ENCODE peak calls at places on chromosomes 13 and 19, in five cellular contexts. One of them, this sample, is unnamed.

GRCh38 chr13:50129065-50129922 is 114.0 kb downstream of the KCNRG start:
- DNase-seq in progenitor cell of endocrine pancreas: no peak
- DNase-seq in AG04450: no peak
- DNase-seq in cardiac fibroblast: peak
- DNase-seq in osteocyte: no peak
- DNase-seq in this sample: no peak

GRCh38 chr13:80562423-80562822 is 221.5 kb upstream of the SPRY2 start:
- DNase-seq in progenitor cell of endocrine pancreas: no peak
- DNase-seq in AG04450: no peak
- DNase-seq in cardiac fibroblast: no peak
- DNase-seq in osteocyte: no peak
- DNase-seq in this sample: no peak

GRCh38 chr19:39843919-39844793 is 2.0 kb downstream of the FBL start:
- DNase-seq in progenitor cell of endocrine pancreas: no peak
- DNase-seq in AG04450: peak
- DNase-seq in cardiac fibroblast: peak
- DNase-seq in osteocyte: no peak
- DNase-seq in this sample: peak

GRCh38 chr13:50732712-50733111 is 110.8 kb downstream of the DLEU7 start:
- DNase-seq in progenitor cell of endocrine pancreas: no peak
- DNase-seq in AG04450: no peak
- DNase-seq in cardiac fibroblast: peak
- DNase-seq in osteocyte: no peak
- DNase-seq in this sample: peak

GRCh38 chr19:40612831-40613668 is 11.9 kb downstream of the LTBP4 start:
- DNase-seq in progenitor cell of endocrine pancreas: no peak
- DNase-seq in AG04450: no peak
- DNase-seq in cardiac fibroblast: no peak
- DNase-seq in osteocyte: no peak
- DNase-seq in this sample: no peak

GRCh38 chr19:49677232-49677881 is at the start of gene PRMT1:
- DNase-seq in progenitor cell of endocrine pancreas: peak
- DNase-seq in AG04450: no peak
- DNase-seq in cardiac fibroblast: no peak
- DNase-seq in osteocyte: no peak
- DNase-seq in this sample: no peak

GRCh38 chr19:30924670-30925069 is 424.6 kb downstream of the TSHZ3 start:
- DNase-seq in progenitor cell of endocrine pancreas: no peak
- DNase-seq in AG04450: no peak
- DNase-seq in cardiac fibroblast: no peak
- DNase-seq in osteocyte: no peak
- DNase-seq in this sample: no peak

GRCh38 chr19:40223135-40223822 is 3.2 kb downstream of the CCNP start:
- DNase-seq in progenitor cell of endocrine pancreas: peak
- DNase-seq in AG04450: no peak
- DNase-seq in cardiac fibroblast: no peak
- DNase-seq in osteocyte: peak
- DNase-seq in this sample: no peak

GRCh38 chr19:38990949-38991697 is 15.6 kb upstream of the FBXO17 start:
- DNase-seq in progenitor cell of endocrine pancreas: no peak
- DNase-seq in AG04450: no peak
- DNase-seq in cardiac fibroblast: peak
- DNase-seq in osteocyte: no peak
- DNase-seq in this sample: peak

GRCh38 chr13:47111499-47111898 is 214.6 kb upstream of the HTR2A start:
- DNase-seq in progenitor cell of endocrine pancreas: no peak
- DNase-seq in AG04450: no peak
- DNase-seq in cardiac fibroblast: no peak
- DNase-seq in osteocyte: no peak
- DNase-seq in this sample: no peak

GRCh38 chr13:79307433-79307861 is 98.6 kb downstream of the RBM26 start:
- DNase-seq in progenitor cell of endocrine pancreas: no peak
- DNase-seq in AG04450: no peak
- DNase-seq in cardiac fibroblast: no peak
- DNase-seq in osteocyte: no peak
- DNase-seq in this sample: no peak

GRCh38 chr13:44107357-44108121 is 227.8 kb downstream of the LACC1 start:
- DNase-seq in progenitor cell of endocrine pancreas: no peak
- DNase-seq in AG04450: no peak
- DNase-seq in cardiac fibroblast: no peak
- DNase-seq in osteocyte: no peak
- DNase-seq in this sample: no peak

GRCh38 chr19:45632468-45633196 is 6.6 kb downstream of the EML2 start:
- DNase-seq in progenitor cell of endocrine pancreas: peak
- DNase-seq in AG04450: peak
- DNase-seq in cardiac fibroblast: peak
- DNase-seq in osteocyte: peak
- DNase-seq in this sample: peak

GRCh38 chr13:77506874-77507273 is 28.6 kb upstream of the SCEL start:
- DNase-seq in progenitor cell of endocrine pancreas: no peak
- DNase-seq in AG04450: no peak
- DNase-seq in cardiac fibroblast: no peak
- DNase-seq in osteocyte: no peak
- DNase-seq in this sample: no peak

GRCh38 chr19:30559446-30559845 is 187.3 kb downstream of the ZNF536 start:
- DNase-seq in progenitor cell of endocrine pancreas: no peak
- DNase-seq in AG04450: no peak
- DNase-seq in cardiac fibroblast: no peak
- DNase-seq in osteocyte: no peak
- DNase-seq in this sample: no peak

GRCh38 chr13:102948006-102948405 is 102.2 kb downstream of the ERCC5 start:
- DNase-seq in progenitor cell of endocrine pancreas: no peak
- DNase-seq in AG04450: no peak
- DNase-seq in cardiac fibroblast: peak
- DNase-seq in osteocyte: no peak
- DNase-seq in this sample: no peak

GRCh38 chr19:17579523-17580244 is 24.2 kb downstream of the COLGALT1 start:
- DNase-seq in progenitor cell of endocrine pancreas: no peak
- DNase-seq in AG04450: no peak
- DNase-seq in cardiac fibroblast: peak
- DNase-seq in osteocyte: no peak
- DNase-seq in this sample: peak

GRCh38 chr19:31383553-31383952 is 34.3 kb upstream of the TSHZ3 start:
- DNase-seq in progenitor cell of endocrine pancreas: no peak
- DNase-seq in AG04450: no peak
- DNase-seq in cardiac fibroblast: peak
- DNase-seq in osteocyte: no peak
- DNase-seq in this sample: no peak

GRCh38 chr13:32165791-32166190 is 134.2 kb downstream of the FRY start:
- DNase-seq in progenitor cell of endocrine pancreas: no peak
- DNase-seq in AG04450: no peak
- DNase-seq in cardiac fibroblast: no peak
- DNase-seq in osteocyte: no peak
- DNase-seq in this sample: no peak

GRCh38 chr19:57992841-57993240 is 9.8 kb downstream of the ZNF606 start:
- DNase-seq in progenitor cell of endocrine pancreas: no peak
- DNase-seq in AG04450: no peak
- DNase-seq in cardiac fibroblast: no peak
- DNase-seq in osteocyte: no peak
- DNase-seq in this sample: no peak

GRCh38 chr19:45767410-45767880 is 1.6 kb downstream of the SIX5 start:
- DNase-seq in progenitor cell of endocrine pancreas: no peak
- DNase-seq in AG04450: peak
- DNase-seq in cardiac fibroblast: peak
- DNase-seq in osteocyte: peak
- DNase-seq in this sample: peak

GRCh38 chr13:33757713-33758112 is 60.2 kb upstream of the RFC3 start:
- DNase-seq in progenitor cell of endocrine pancreas: no peak
- DNase-seq in AG04450: no peak
- DNase-seq in cardiac fibroblast: no peak
- DNase-seq in osteocyte: no peak
- DNase-seq in this sample: no peak

GRCh38 chr13:102724923-102725322 is 30.1 kb upstream of the METTL21C start:
- DNase-seq in progenitor cell of endocrine pancreas: no peak
- DNase-seq in AG04450: no peak
- DNase-seq in cardiac fibroblast: peak
- DNase-seq in osteocyte: no peak
- DNase-seq in this sample: peak

GRCh38 chr19:45117666-45118065 is 24.7 kb downstream of the PPP1R37 start:
- DNase-seq in progenitor cell of endocrine pancreas: no peak
- DNase-seq in AG04450: no peak
- DNase-seq in cardiac fibroblast: no peak
- DNase-seq in osteocyte: no peak
- DNase-seq in this sample: no peak

GRCh38 chr13:39322836-39323585 is 280.0 kb downstream of the LHFPL6 start:
- DNase-seq in progenitor cell of endocrine pancreas: no peak
- DNase-seq in AG04450: no peak
- DNase-seq in cardiac fibroblast: no peak
- DNase-seq in osteocyte: no peak
- DNase-seq in this sample: no peak

GRCh38 chr13:55816976-55817601 is 1323.6 kb upstream of the PRR20A start:
- DNase-seq in progenitor cell of endocrine pancreas: no peak
- DNase-seq in AG04450: no peak
- DNase-seq in cardiac fibroblast: no peak
- DNase-seq in osteocyte: no peak
- DNase-seq in this sample: no peak

GRCh38 chr13:87274209-87274819 is 396.9 kb upstream of the SLITRK5 start:
- DNase-seq in progenitor cell of endocrine pancreas: peak
- DNase-seq in AG04450: peak
- DNase-seq in cardiac fibroblast: peak
- DNase-seq in osteocyte: no peak
- DNase-seq in this sample: no peak

DNA sequence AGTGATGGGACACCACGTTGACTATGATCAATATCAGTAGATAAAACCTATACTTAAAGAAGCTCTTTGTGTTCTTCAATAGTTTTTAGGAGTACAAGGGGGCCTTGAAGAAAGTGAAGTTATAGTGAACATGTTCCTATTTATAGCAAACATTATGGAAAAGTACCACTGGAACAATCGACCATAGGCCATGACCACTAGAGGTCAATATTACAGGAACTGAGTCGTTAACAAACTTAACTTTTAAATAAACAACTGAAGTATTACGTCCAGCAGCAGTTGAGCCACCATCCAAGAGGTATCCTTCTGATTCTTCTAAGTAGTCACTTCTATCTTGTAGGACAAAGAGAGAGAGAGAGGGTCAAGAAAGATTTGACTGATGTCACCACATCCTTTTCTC is 391.0 kb upstream of the SLITRK5 start:
- DNase-seq in progenitor cell of endocrine pancreas: no peak
- DNase-seq in AG04450: no peak
- DNase-seq in cardiac fibroblast: no peak
- DNase-seq in osteocyte: no peak
- DNase-seq in this sample: no peak
- TF ChIP-seq CTCF in progenitor cell of endocrine pancreas: no peak
- TF ChIP-seq CTCF in AG04450: peak
- TF ChIP-seq CTCF in cardiac fibroblast: no peak
- TF ChIP-seq CTCF in osteocyte: no peak
- TF ChIP-seq CTCF in this sample: no peak

GRCh38 chr19:43723588-43723987 is 7.7 kb downstream of the IRGC start:
- DNase-seq in progenitor cell of endocrine pancreas: no peak
- DNase-seq in AG04450: no peak
- DNase-seq in cardiac fibroblast: peak
- DNase-seq in osteocyte: no peak
- DNase-seq in this sample: no peak
- TF ChIP-seq CTCF in progenitor cell of endocrine pancreas: no peak
- TF ChIP-seq CTCF in AG04450: peak
- TF ChIP-seq CTCF in cardiac fibroblast: peak
- TF ChIP-seq CTCF in osteocyte: peak
- TF ChIP-seq CTCF in this sample: peak

GRCh38 chr19:33242911-33243310 is 17.3 kb upstream of the SLC7A10 start:
- DNase-seq in progenitor cell of endocrine pancreas: no peak
- DNase-seq in AG04450: no peak
- DNase-seq in cardiac fibroblast: no peak
- DNase-seq in osteocyte: no peak
- DNase-seq in this sample: no peak

GRCh38 chr19:33240181-33240771 is 14.6 kb upstream of the SLC7A10 start:
- DNase-seq in progenitor cell of endocrine pancreas: no peak
- DNase-seq in AG04450: no peak
- DNase-seq in cardiac fibroblast: no peak
- DNase-seq in osteocyte: no peak
- DNase-seq in this sample: no peak

GRCh38 chr19:33242129-33242528 is 16.5 kb upstream of the SLC7A10 start:
- DNase-seq in progenitor cell of endocrine pancreas: no peak
- DNase-seq in AG04450: no peak
- DNase-seq in cardiac fibroblast: no peak
- DNase-seq in osteocyte: no peak
- DNase-seq in this sample: no peak

GRCh38 chr19:33241091-33241529 is 15.5 kb upstream of the SLC7A10 start:
- DNase-seq in progenitor cell of endocrine pancreas: no peak
- DNase-seq in AG04450: no peak
- DNase-seq in cardiac fibroblast: no peak
- DNase-seq in osteocyte: no peak
- DNase-seq in this sample: no peak

DNA sequence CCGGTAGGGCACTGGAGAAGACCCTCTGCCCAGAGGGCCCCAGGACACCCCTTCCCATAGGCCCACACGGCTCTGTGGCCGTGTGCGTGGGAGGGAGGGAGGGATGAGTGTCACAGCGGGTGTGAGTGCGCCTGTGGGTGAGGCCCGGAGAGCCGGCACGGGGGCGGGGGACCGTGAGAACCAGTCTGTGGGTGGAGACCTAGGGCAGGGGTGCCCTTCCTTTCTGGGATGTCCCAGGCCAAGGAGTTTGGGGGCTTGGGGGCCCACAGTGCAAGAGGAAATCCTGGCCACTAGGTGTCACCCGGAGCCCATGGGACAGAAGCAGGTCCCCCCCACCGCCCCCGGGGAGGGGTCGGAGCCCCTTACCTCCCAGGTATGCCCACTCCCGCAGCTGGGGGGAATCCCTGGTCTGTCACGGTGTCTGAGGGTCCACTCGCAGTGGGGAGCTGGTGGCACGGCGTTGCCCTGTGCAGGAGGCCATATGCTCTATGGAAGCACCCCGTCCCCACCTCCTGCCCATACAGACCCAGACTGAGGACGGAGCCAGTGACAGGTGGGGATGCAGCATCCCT is 16.0 kb upstream of the SLC7A10 start:
- DNase-seq in progenitor cell of endocrine pancreas: no peak
- DNase-seq in AG04450: no peak
- DNase-seq in cardiac fibroblast: no peak
- DNase-seq in osteocyte: no peak
- DNase-seq in this sample: no peak
- TF ChIP-seq CTCF in progenitor cell of endocrine pancreas: peak
- TF ChIP-seq CTCF in AG04450: peak
- TF ChIP-seq CTCF in cardiac fibroblast: peak
- TF ChIP-seq CTCF in osteocyte: peak
- TF ChIP-seq CTCF in this sample: peak

DNA sequence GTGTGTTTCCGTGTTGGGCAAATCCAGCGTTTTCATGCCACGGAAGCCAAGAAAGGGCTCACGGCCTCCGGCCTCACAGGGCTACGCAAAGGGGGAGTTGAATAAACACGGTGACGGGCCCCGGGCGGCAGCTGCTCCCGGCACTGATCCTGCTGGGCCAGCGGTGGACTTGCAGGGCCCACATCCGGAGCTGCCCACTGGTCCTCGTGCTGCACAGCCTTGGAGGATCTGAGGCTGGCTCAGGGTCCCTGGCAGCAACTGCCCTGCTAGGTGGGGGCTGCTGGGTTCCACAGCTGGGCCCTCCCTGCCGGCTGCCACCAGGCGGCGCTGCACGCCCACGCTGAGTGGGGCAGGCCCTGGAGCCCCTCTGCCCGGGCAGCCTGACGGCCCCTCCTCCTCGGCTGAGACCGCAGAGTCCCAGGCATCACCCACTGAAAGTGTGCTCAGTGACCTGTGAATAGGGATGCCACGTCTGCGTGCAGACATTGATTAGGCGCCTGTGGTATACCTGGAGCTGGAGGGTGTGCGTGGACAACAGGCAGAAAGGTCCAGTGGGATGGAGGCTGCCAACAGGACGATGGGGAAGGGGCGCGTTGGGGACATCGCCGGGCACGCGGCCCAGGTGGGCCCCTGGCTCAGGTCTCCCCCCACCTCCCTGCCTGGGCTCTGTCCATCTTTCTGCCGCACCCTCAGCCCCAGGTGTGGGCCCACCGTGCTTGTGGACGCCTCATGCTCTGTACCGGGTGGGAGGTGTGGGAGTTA is 5.3 kb upstream of the HCN2 start:
- DNase-seq in progenitor cell of endocrine pancreas: peak
- DNase-seq in AG04450: no peak
- DNase-seq in cardiac fibroblast: peak
- DNase-seq in osteocyte: no peak
- DNase-seq in this sample: no peak
- TF ChIP-seq CTCF in progenitor cell of endocrine pancreas: peak
- TF ChIP-seq CTCF in AG04450: peak
- TF ChIP-seq CTCF in cardiac fibroblast: peak
- TF ChIP-seq CTCF in osteocyte: peak
- TF ChIP-seq CTCF in this sample: peak

This sample was measured in HFFc6.